ENCODE peak calls at places on chromosomes 5 and 9, in six cellular contexts. One of them, this sample, is unnamed.

GRCh38 chr5:143434261-143435206 is 31.0 kb upstream of the NR3C1 start:
- DNase-seq in K562: no peak
- DNase-seq in HCT116: no peak
- DNase-seq in spleen: peak
- DNase-seq in SK-N-SH: peak
- DNase-seq in endothelial cell of umbilical vein: no peak
- DNase-seq in this sample: no peak

GRCh38 chr5:125633523-125633922 is 789.7 kb upstream of the GRAMD2B start:
- DNase-seq in K562: no peak
- DNase-seq in HCT116: no peak
- DNase-seq in spleen: no peak
- DNase-seq in SK-N-SH: no peak
- DNase-seq in endothelial cell of umbilical vein: no peak
- DNase-seq in this sample: no peak

GRCh38 chr5:122366501-122366900 is 54.5 kb downstream of the SNCAIP start:
- DNase-seq in K562: no peak
- DNase-seq in HCT116: no peak
- DNase-seq in spleen: no peak
- DNase-seq in SK-N-SH: no peak
- DNase-seq in endothelial cell of umbilical vein: no peak
- DNase-seq in this sample: no peak

GRCh38 chr9:78549711-78550110 is 252.8 kb downstream of the PSAT1 start:
- DNase-seq in K562: no peak
- DNase-seq in HCT116: no peak
- DNase-seq in spleen: no peak
- DNase-seq in SK-N-SH: no peak
- DNase-seq in endothelial cell of umbilical vein: no peak
- DNase-seq in this sample: no peak

GRCh38 chr9:87342743-87343142 is 154.9 kb upstream of the DAPK1 start:
- DNase-seq in K562: no peak
- DNase-seq in HCT116: no peak
- DNase-seq in spleen: no peak
- DNase-seq in SK-N-SH: no peak
- DNase-seq in endothelial cell of umbilical vein: no peak
- DNase-seq in this sample: no peak

GRCh38 chr5:56669534-56670483 is 145.5 kb upstream of the MAP3K1 start:
- DNase-seq in K562: no peak
- DNase-seq in HCT116: no peak
- DNase-seq in spleen: peak
- DNase-seq in SK-N-SH: no peak
- DNase-seq in endothelial cell of umbilical vein: no peak
- DNase-seq in this sample: no peak

GRCh38 chr5:14039576-14039975 is 95.1 kb upstream of the DNAH5 start:
- DNase-seq in K562: no peak
- DNase-seq in HCT116: no peak
- DNase-seq in spleen: no peak
- DNase-seq in SK-N-SH: no peak
- DNase-seq in endothelial cell of umbilical vein: no peak
- DNase-seq in this sample: no peak

GRCh38 chr9:33143241-33143642 is 23.9 kb downstream of the B4GALT1 start:
- DNase-seq in K562: no peak
- DNase-seq in HCT116: no peak
- DNase-seq in spleen: no peak
- DNase-seq in SK-N-SH: no peak
- DNase-seq in endothelial cell of umbilical vein: no peak
- DNase-seq in this sample: no peak

GRCh38 chr9:113221800-113222481 is 597 bp downstream of the SLC31A1 start:
- DNase-seq in K562: peak
- DNase-seq in HCT116: no peak
- DNase-seq in spleen: no peak
- DNase-seq in SK-N-SH: peak
- DNase-seq in endothelial cell of umbilical vein: no peak
- DNase-seq in this sample: no peak

GRCh38 chr5:179614745-179615144 is 8.7 kb downstream of the HNRNPH1 start:
- DNase-seq in K562: peak
- DNase-seq in HCT116: no peak
- DNase-seq in spleen: peak
- DNase-seq in SK-N-SH: no peak
- DNase-seq in endothelial cell of umbilical vein: no peak
- DNase-seq in this sample: no peak

GRCh38 chr5:58314356-58315045 is 145.4 kb downstream of the PLK2 start:
- DNase-seq in K562: no peak
- DNase-seq in HCT116: no peak
- DNase-seq in spleen: no peak
- DNase-seq in SK-N-SH: no peak
- DNase-seq in endothelial cell of umbilical vein: peak
- DNase-seq in this sample: no peak

GRCh38 chr5:91339053-91339710 is 43.9 kb downstream of the ARRDC3 start:
- DNase-seq in K562: no peak
- DNase-seq in HCT116: no peak
- DNase-seq in spleen: no peak
- DNase-seq in SK-N-SH: no peak
- DNase-seq in endothelial cell of umbilical vein: peak
- DNase-seq in this sample: no peak

GRCh38 chr5:53560506-53561191 is at the start of gene NDUFS4:
- DNase-seq in K562: peak
- DNase-seq in HCT116: peak
- DNase-seq in spleen: peak
- DNase-seq in SK-N-SH: peak
- DNase-seq in endothelial cell of umbilical vein: peak
- DNase-seq in this sample: peak

GRCh38 chr9:123434619-123435240 is 78.7 kb downstream of the CRB2 start:
- DNase-seq in K562: peak
- DNase-seq in HCT116: no peak
- DNase-seq in spleen: peak
- DNase-seq in SK-N-SH: peak
- DNase-seq in endothelial cell of umbilical vein: no peak
- DNase-seq in this sample: no peak

GRCh38 chr5:175681045-175681974 is 23.4 kb downstream of the HRH2 start:
- DNase-seq in K562: no peak
- DNase-seq in HCT116: no peak
- DNase-seq in spleen: peak
- DNase-seq in SK-N-SH: peak
- DNase-seq in endothelial cell of umbilical vein: no peak
- DNase-seq in this sample: no peak

GRCh38 chr9:108477538-108478006 is 378.2 kb downstream of the ACTL7B start:
- DNase-seq in K562: no peak
- DNase-seq in HCT116: no peak
- DNase-seq in spleen: no peak
- DNase-seq in SK-N-SH: no peak
- DNase-seq in endothelial cell of umbilical vein: peak
- DNase-seq in this sample: no peak

GRCh38 chr9:83582026-83582425 is 40.9 kb upstream of the IDNK start:
- DNase-seq in K562: no peak
- DNase-seq in HCT116: no peak
- DNase-seq in spleen: no peak
- DNase-seq in SK-N-SH: no peak
- DNase-seq in endothelial cell of umbilical vein: no peak
- DNase-seq in this sample: no peak

GRCh38 chr5:32642276-32643002 is 57.1 kb downstream of the SUB1 start:
- DNase-seq in K562: no peak
- DNase-seq in HCT116: no peak
- DNase-seq in spleen: no peak
- DNase-seq in SK-N-SH: no peak
- DNase-seq in endothelial cell of umbilical vein: no peak
- DNase-seq in this sample: no peak

GRCh38 chr9:134055981-134056461 is 11.8 kb downstream of the BRD3 start:
- DNase-seq in K562: no peak
- DNase-seq in HCT116: no peak
- DNase-seq in spleen: peak
- DNase-seq in SK-N-SH: peak
- DNase-seq in endothelial cell of umbilical vein: no peak
- DNase-seq in this sample: no peak

GRCh38 chr5:141234109-141234508 is 11.0 kb downstream of the PCDHB14 start:
- DNase-seq in K562: no peak
- DNase-seq in HCT116: no peak
- DNase-seq in spleen: no peak
- DNase-seq in SK-N-SH: no peak
- DNase-seq in endothelial cell of umbilical vein: peak
- DNase-seq in this sample: no peak

GRCh38 chr9:87556821-87557220 is 59.2 kb downstream of the DAPK1 start:
- DNase-seq in K562: no peak
- DNase-seq in HCT116: no peak
- DNase-seq in spleen: no peak
- DNase-seq in SK-N-SH: no peak
- DNase-seq in endothelial cell of umbilical vein: no peak
- DNase-seq in this sample: no peak

GRCh38 chr9:106644661-106645060 is 218.3 kb upstream of the ZNF462 start:
- DNase-seq in K562: no peak
- DNase-seq in HCT116: no peak
- DNase-seq in spleen: no peak
- DNase-seq in SK-N-SH: no peak
- DNase-seq in endothelial cell of umbilical vein: no peak
- DNase-seq in this sample: no peak

GRCh38 chr9:115944166-115944948 is 209.2 kb upstream of the PAPPA start:
- DNase-seq in K562: no peak
- DNase-seq in HCT116: no peak
- DNase-seq in spleen: no peak
- DNase-seq in SK-N-SH: no peak
- DNase-seq in endothelial cell of umbilical vein: peak
- DNase-seq in this sample: peak

GRCh38 chr9:32294051-32294600 is 90.3 kb upstream of the ACO1 start:
- DNase-seq in K562: no peak
- DNase-seq in HCT116: no peak
- DNase-seq in spleen: no peak
- DNase-seq in SK-N-SH: no peak
- DNase-seq in endothelial cell of umbilical vein: no peak
- DNase-seq in this sample: no peak

GRCh38 chr9:116978155-116978554 is 291.1 kb downstream of the TRIM32 start:
- DNase-seq in K562: no peak
- DNase-seq in HCT116: no peak
- DNase-seq in spleen: no peak
- DNase-seq in SK-N-SH: no peak
- DNase-seq in endothelial cell of umbilical vein: no peak
- DNase-seq in this sample: no peak

GRCh38 chr5:112025729-112026128 is 268.7 kb upstream of the NREP start:
- DNase-seq in K562: no peak
- DNase-seq in HCT116: no peak
- DNase-seq in spleen: no peak
- DNase-seq in SK-N-SH: no peak
- DNase-seq in endothelial cell of umbilical vein: no peak
- DNase-seq in this sample: no peak

GRCh38 chr9:5651246-5651645 is 22.3 kb downstream of the RIC1 start:
- DNase-seq in K562: no peak
- DNase-seq in HCT116: no peak
- DNase-seq in spleen: no peak
- DNase-seq in SK-N-SH: no peak
- DNase-seq in endothelial cell of umbilical vein: peak
- DNase-seq in this sample: no peak

GRCh38 chr5:23352437-23352836 is 155.0 kb upstream of the PRDM9 start:
- DNase-seq in K562: no peak
- DNase-seq in HCT116: no peak
- DNase-seq in spleen: no peak
- DNase-seq in SK-N-SH: no peak
- DNase-seq in endothelial cell of umbilical vein: no peak
- DNase-seq in this sample: no peak

DNA sequence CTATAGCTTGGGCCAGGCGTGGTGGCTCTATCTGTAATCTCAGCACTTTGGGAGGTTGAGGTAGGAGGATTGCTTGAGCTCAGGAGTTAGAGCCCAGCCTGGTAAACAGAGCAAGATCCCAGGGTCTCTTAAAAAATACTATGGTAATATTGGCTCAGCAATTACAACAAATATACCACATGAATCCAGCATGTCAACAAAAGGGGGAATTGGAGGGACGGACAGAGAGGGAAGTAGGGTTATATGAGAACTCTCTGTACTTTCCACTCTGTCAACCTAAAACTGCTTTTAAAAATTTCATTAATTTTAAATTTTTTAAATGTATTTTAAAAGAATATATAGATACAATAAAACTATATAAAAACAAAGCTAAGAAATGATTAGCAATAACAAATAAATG is 13.1 kb upstream of the CDC42SE2 start:
- DNase-seq in K562: no peak
- DNase-seq in HCT116: no peak
- DNase-seq in spleen: no peak
- DNase-seq in SK-N-SH: no peak
- DNase-seq in endothelial cell of umbilical vein: no peak
- DNase-seq in this sample: no peak
- TF ChIP-seq POLR2AphosphoS5 in K562: no peak
- TF ChIP-seq POLR2AphosphoS5 in HCT116: no peak
- TF ChIP-seq POLR2AphosphoS5 in spleen: no peak
- TF ChIP-seq POLR2AphosphoS5 in SK-N-SH: no peak
- TF ChIP-seq POLR2AphosphoS5 in endothelial cell of umbilical vein: no peak
- TF ChIP-seq POLR2AphosphoS5 in this sample: no peak

DNA sequence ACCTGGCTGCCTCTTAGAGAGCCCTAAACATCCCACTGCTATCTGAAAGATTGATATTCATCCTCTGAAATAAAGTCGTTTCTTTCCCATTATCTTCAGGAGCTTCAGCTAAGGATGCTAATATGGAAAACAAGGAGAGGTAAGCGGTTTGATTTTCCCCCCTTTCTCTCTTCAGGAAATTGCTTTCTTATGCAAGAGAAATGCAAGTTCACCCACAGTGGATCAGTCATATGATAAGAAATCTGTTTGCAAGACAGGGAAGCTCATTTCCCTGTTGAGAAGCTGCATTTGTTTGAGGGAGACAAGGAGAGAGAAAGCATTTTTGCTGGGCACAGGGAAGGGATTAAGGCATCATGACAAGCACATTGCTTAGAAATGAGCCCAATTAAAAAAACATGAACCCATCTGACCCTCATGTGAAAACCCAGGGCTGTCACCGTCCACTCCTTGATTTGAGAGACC is 53.7 kb upstream of the BOD1 start:
- DNase-seq in K562: no peak
- DNase-seq in HCT116: no peak
- DNase-seq in spleen: no peak
- DNase-seq in SK-N-SH: no peak
- DNase-seq in endothelial cell of umbilical vein: peak
- DNase-seq in this sample: no peak
- H3K27ac ChIP-seq in K562: no peak
- H3K27ac ChIP-seq in HCT116: no peak
- H3K27ac ChIP-seq in spleen: no peak
- H3K27ac ChIP-seq in SK-N-SH: peak
- H3K27ac ChIP-seq in endothelial cell of umbilical vein: no peak
- H3K27ac ChIP-seq in this sample: peak

DNA sequence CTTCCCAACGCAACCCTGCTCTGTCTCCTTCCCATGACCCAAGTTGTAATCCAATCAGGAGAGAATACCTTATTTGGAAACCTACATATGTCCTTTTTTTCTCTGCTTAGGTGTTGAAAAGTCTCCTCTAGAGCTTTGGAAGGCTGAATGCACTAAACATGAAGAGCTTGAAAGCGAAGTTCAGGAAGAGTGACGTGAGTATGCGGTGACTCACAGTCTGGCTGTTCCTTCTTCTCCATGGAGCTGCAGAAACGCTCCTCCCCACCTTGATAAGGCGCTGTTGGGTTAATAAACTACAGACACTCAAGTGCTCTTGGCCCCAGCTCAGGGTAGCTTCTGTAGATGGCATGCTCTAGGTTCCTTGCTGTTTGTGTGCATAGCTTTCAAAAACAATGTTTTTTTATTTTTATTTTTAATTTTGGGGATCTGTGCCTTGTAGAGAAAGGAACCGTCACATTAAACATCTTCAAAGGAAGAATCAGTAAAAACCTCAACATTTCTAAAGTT is 30.7 kb downstream of the RAI14 start:
- DNase-seq in K562: peak
- DNase-seq in HCT116: peak
- DNase-seq in spleen: no peak
- DNase-seq in SK-N-SH: no peak
- DNase-seq in endothelial cell of umbilical vein: peak
- DNase-seq in this sample: no peak
- TF ChIP-seq POLR2AphosphoS5 in K562: no peak
- TF ChIP-seq POLR2AphosphoS5 in HCT116: peak
- TF ChIP-seq POLR2AphosphoS5 in spleen: no peak
- TF ChIP-seq POLR2AphosphoS5 in SK-N-SH: peak
- TF ChIP-seq POLR2AphosphoS5 in endothelial cell of umbilical vein: no peak
- TF ChIP-seq POLR2AphosphoS5 in this sample: no peak

GRCh38 chr9:81849631-81850259 is 78.5 kb upstream of the SPATA31D4 start:
- DNase-seq in K562: no peak
- DNase-seq in HCT116: no peak
- DNase-seq in spleen: no peak
- DNase-seq in SK-N-SH: no peak
- DNase-seq in endothelial cell of umbilical vein: peak
- DNase-seq in this sample: no peak
- H3K27ac ChIP-seq in K562: no peak
- H3K27ac ChIP-seq in HCT116: no peak
- H3K27ac ChIP-seq in spleen: no peak
- H3K27ac ChIP-seq in SK-N-SH: no peak
- H3K27ac ChIP-seq in endothelial cell of umbilical vein: peak
- H3K27ac ChIP-seq in this sample: no peak

This sample was measured in vagina.